ENCODE peak calls at places on chromosomes 6 and 20, in six cellular contexts. K is breast epithelium, V is skeletal muscle cell, E is HCT116, A is colonic mucosa, P is OCI-LY7. R is an unnamed sample.
A peak's percentile ranks its signal among the peaks of the same experiment; 100 is the strongest.

GRCh38 chr6:57162008-57162407 is 10.1 kb upstream of the BAG2 start:
- DNase-seq in K (no peak), V (no peak), E (no peak), A (no peak), P (no peak), R (no peak)

GRCh38 chr6:65711531-65711930 is 4.5 kb upstream of the EYS start:
- DNase-seq in K (no peak), V (no peak), E (no peak), A (no peak), P (no peak), R (no peak)

GRCh38 chr6:13987400-13987865 is 62.7 kb downstream of the RNF182 start:
- DNase-seq in K (no peak), V (no peak), E (no peak), A (no peak), P (no peak), R (no peak)

GRCh38 chr6:53544050-53544499 is 826 bp downstream of the GCLC start:
- DNase-seq in K (no peak), V (no peak), E (no peak), A (peak; percentile 41), P (peak; percentile 28), R (no peak)

GRCh38 chr20:31883829-31884228 is 13.4 kb downstream of the TTLL9 start:
- DNase-seq in K (no peak), V (no peak), E (no peak), A (no peak), P (no peak), R (no peak)

GRCh38 chr6:23106951-23107350 is 537.6 kb downstream of the HDGFL1 start:
- DNase-seq in K (no peak), V (no peak), E (no peak), A (no peak), P (no peak), R (no peak)

GRCh38 chr6:79146426-79146825 is 68.4 kb upstream of the PHIP start:
- DNase-seq in K (no peak), V (no peak), E (no peak), A (no peak), P (no peak), R (no peak)

GRCh38 chr6:53862517-53863457 is 68.0 kb downstream of the LRRC1 start:
- DNase-seq in K (no peak), V (peak; percentile 73), E (no peak), A (no peak), P (no peak), R (no peak)

GRCh38 chr6:151059612-151060095 is 180.1 kb upstream of the AKAP12 start:
- DNase-seq in K (no peak), V (no peak), E (peak; percentile 75), A (peak; percentile 9), P (no peak), R (no peak)

GRCh38 chr6:31144296-31144969 is 5.6 kb upstream of the PSORS1C2 start:
- DNase-seq in K (no peak), V (no peak), E (no peak), A (peak; percentile 86), P (no peak), R (no peak)

GRCh38 chr6:27019651-27020552 is 227.6 kb upstream of the PRSS16 start:
- DNase-seq in K (peak; percentile 92), V (peak; percentile 62), E (peak; percentile 81), A (peak; percentile 86), P (no peak), R (no peak)

GRCh38 chr6:149895702-149896310 is 2.1 kb downstream of the RAET1E start:
- DNase-seq in K (no peak), V (no peak), E (peak; percentile 84), A (peak; percentile 40), P (no peak), R (peak; percentile 85)

GRCh38 chr20:62723351-62723750 is 14.7 kb downstream of the NTSR1 start:
- DNase-seq in K (no peak), V (no peak), E (no peak), A (no peak), P (no peak), R (no peak)

GRCh38 chr6:12069891-12070529 is 57.9 kb downstream of the HIVEP1 start:
- DNase-seq in K (no peak), V (no peak), E (no peak), A (no peak), P (no peak), R (no peak)

GRCh38 chr6:5905431-5906339 is 101.0 kb downstream of the NRN1 start:
- DNase-seq in K (no peak), V (peak; percentile 82), E (no peak), A (peak; percentile 53), P (no peak), R (no peak)

GRCh38 chr6:74368746-74369145 is 672.7 kb downstream of the CD109 start:
- DNase-seq in K (no peak), V (peak; percentile 22), E (no peak), A (no peak), P (no peak), R (no peak)

GRCh38 chr6:108561742-108562502 is 1.2 kb downstream of the FOXO3 start:
- DNase-seq in K (no peak), V (no peak), E (no peak), A (peak; percentile 47), P (no peak), R (no peak)

GRCh38 chr6:107973594-107973993 is 15.6 kb upstream of the SEC63 start:
- DNase-seq in K (no peak), V (no peak), E (no peak), A (no peak), P (no peak), R (no peak)

DNA sequence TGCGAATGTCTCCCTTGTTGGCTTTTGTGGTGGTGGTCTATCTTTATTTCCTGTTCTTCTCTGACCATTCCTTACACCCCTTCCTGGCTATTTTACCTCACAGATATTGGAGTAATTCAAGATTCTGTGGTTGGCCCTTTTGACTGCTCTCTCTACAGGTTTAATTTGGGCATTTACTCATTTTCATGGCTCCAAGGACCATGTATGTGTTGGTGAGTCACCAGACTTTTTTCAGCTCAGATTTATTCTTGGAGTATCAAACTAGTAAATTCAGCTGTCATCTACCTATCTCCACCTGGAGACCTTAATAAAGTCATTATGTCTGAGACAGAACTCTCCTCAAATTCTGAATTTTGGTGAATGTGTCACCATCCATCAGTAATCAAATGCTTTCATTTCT is 15.5 kb downstream of the RNF146 start:
- DNase-seq in K (no peak), V (no peak), E (no peak), A (no peak), P (no peak), R (no peak)
- H3K4me3 ChIP-seq in K (no peak overlapping the region), V (no peak overlapping the region), E (no peak overlapping the region), A (no peak overlapping the region), P (no peak overlapping the region), R (no peak overlapping the region)

DNA sequence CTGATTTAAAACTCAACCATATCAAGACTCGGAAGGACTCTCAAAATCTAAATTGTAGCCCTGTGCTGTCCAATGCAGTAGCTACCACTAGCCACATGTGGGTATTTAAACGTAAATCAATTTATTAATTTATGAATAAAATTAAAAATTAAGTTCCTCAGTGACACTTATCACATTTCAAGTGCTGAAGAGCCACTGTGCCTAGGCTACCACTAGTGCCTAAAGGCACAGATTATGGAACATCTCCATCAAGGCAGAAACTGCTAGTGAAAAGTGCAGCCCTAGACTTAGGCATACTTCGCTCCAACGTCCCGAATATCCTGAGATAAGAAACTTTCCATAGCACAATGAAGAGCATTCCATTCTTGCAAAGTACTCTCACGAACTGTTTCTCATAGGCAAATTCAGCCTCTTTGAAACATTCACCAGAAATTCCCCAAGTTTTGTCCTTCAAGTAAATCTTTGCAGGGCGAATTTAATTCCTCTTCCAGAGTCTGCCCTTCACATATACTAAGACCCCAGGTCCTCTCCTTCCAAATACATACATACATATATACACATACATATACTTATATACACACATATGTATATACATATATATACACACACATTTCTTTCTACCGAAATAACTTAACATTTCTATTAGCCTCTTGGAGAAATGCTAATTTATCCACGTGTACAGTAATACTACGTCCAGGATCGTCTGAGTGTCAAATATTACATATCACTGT is 1.3 kb downstream of the SUPT3H start:
- DNase-seq in K (no peak), V (no peak), E (no peak), A (no peak), P (no peak), R (no peak)
- H3K4me3 ChIP-seq in K (peak overlapping the region; percentile 65), V (peak overlapping the region; percentile 82), E (peak overlapping the region; percentile 68), A (peak overlapping the region; percentile 68), P (peak overlapping the region; percentile 80), R (peak overlapping the region; percentile 59)

DNA sequence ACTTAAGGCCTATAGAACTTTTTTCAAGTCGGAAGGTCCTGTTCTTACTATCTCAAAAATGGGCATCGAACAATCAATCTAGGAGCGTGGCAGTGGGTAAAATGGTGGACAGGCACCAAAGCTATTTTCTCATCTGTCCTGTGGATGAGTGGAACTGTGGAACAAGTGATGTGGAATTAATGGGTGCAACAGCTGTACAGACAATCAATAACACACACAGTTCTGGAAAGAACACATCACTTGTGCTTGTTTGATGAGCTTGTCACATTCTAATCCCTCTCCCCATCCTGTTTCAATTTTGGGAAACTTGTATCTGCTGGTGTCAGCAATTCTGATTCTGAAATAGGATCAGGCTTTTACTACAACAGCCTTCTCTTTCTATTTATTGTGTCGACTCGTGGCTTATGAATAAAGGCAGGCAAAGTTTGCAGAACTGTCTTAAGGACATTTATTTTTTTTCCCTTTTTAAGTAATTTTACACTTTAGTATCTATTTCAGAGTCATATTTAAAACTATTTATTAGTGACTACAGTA is 11.5 kb downstream of the RBM24 start:
- DNase-seq in K (no peak), V (no peak), E (no peak), A (no peak), P (no peak), R (no peak)
- H3K4me3 ChIP-seq in K (no peak overlapping the region), V (no peak overlapping the region), E (no peak overlapping the region), A (no peak overlapping the region), P (no peak overlapping the region), R (no peak overlapping the region)

GRCh38 chr6:147507162-147508072 is 1.1 kb upstream of the SAMD5 start:
- DNase-seq in K (no peak), V (no peak), E (no peak), A (peak; percentile 47), P (no peak), R (no peak)
- H3K4me3 ChIP-seq in K (peak overlapping the region; percentile 66), V (peak overlapping the region; percentile 71), E (peak overlapping the region; percentile 72), A (peak overlapping the region; percentile 83), P (no peak overlapping the region), R (no peak overlapping the region)

DNA sequence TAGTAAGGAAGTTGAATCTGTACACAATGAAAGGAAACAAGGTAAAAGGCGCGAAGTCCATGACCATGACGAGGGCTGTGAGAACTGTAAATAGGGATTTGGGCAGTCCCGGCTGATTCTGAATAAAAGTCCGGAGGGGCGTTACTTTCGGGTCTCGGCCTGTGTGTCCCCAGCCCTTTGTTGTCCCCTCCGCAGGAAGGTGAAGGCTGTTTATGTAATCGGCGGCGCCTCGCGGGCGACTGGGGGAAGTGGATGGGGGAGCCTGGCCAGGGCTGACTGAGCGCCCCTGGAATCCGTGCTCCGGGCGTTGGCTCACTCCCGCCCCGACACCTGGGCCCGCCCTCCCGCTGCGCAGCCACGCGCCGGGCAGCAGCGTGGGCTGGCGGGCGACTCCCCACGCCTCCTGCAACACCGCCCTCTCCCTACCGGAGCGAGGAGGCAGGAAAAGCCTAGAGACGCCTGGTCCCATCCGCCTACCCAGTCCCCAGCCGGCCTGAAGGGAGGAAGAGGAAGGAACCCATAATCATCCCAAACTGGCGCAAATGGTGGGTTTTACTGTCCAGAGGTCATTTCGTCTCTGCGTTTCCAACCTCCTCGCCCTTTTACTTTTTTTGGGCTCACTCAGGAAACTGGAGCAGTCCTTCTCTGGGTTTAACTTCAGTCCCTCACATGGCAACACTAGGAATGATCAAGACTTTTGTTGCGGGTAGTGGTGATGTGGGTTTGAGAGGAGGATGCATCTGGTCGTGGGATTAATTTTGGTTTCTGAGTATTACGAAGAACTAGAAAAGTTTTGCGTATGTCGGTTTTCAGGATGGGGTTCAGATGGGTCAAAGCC is 12.1 kb downstream of the TRIM31 start:
- DNase-seq in K (peak; percentile 73), V (no peak), E (no peak), A (peak; percentile 84), P (no peak), R (peak; percentile 53)
- H3K4me3 ChIP-seq in K (peak overlapping the region; percentile 51), V (peak overlapping the region; percentile 32), E (peak overlapping the region; percentile 50), A (peak overlapping the region; percentile 23), P (no peak overlapping the region), R (no peak overlapping the region)